ENCODE peak calls at places on chromosomes 7 and 10, in nine cellular contexts. One of them, this sample, is unnamed.

GRCh38 chr10:71817831-71818268 is 33.2 kb downstream of the PSAP start:
- DNase-seq in testis: peak; percentile 43
- DNase-seq in Peyer's patch: no peak
- DNase-seq in hepatocyte: no peak
- DNase-seq in PC-9: no peak
- DNase-seq in cardiac muscle cell: no peak
- DNase-seq in fibroblast of lung: no peak
- DNase-seq in CD8-positive, alpha-beta T cell: no peak
- DNase-seq in neuronal stem cell: no peak
- DNase-seq in this sample: no peak

GRCh38 chr7:99380032-99380822 is 5.7 kb downstream of the ARPC1B start:
- DNase-seq in testis: peak; percentile 48
- DNase-seq in Peyer's patch: no peak
- DNase-seq in hepatocyte: no peak
- DNase-seq in PC-9: no peak
- DNase-seq in cardiac muscle cell: no peak
- DNase-seq in fibroblast of lung: peak; percentile 25
- DNase-seq in CD8-positive, alpha-beta T cell: peak; percentile 38
- DNase-seq in neuronal stem cell: no peak
- DNase-seq in this sample: peak; percentile 57

GRCh38 chr10:15745748-15746147 is 26.0 kb upstream of the ITGA8 start:
- DNase-seq in testis: no peak
- DNase-seq in Peyer's patch: no peak
- DNase-seq in hepatocyte: peak; percentile 19
- DNase-seq in PC-9: no peak
- DNase-seq in cardiac muscle cell: no peak
- DNase-seq in fibroblast of lung: peak; percentile 93
- DNase-seq in CD8-positive, alpha-beta T cell: no peak
- DNase-seq in neuronal stem cell: no peak
- DNase-seq in this sample: no peak

GRCh38 chr7:150390206-150390605 is 11.1 kb downstream of the ZNF775 start:
- DNase-seq in testis: no peak
- DNase-seq in Peyer's patch: peak; percentile 23
- DNase-seq in hepatocyte: no peak
- DNase-seq in PC-9: no peak
- DNase-seq in cardiac muscle cell: no peak
- DNase-seq in fibroblast of lung: peak; percentile 29
- DNase-seq in CD8-positive, alpha-beta T cell: no peak
- DNase-seq in neuronal stem cell: no peak
- DNase-seq in this sample: no peak

GRCh38 chr7:92057375-92057774 is 76.9 kb downstream of the CYP51A1 start:
- DNase-seq in testis: peak; percentile 47
- DNase-seq in Peyer's patch: no peak
- DNase-seq in hepatocyte: peak; percentile 75
- DNase-seq in PC-9: peak; percentile 92
- DNase-seq in cardiac muscle cell: peak; percentile 37
- DNase-seq in fibroblast of lung: no peak
- DNase-seq in CD8-positive, alpha-beta T cell: no peak
- DNase-seq in neuronal stem cell: no peak
- DNase-seq in this sample: no peak

GRCh38 chr7:30136339-30136738 is 1.6 kb downstream of the MTURN start:
- DNase-seq in testis: no peak
- DNase-seq in Peyer's patch: no peak
- DNase-seq in hepatocyte: no peak
- DNase-seq in PC-9: no peak
- DNase-seq in cardiac muscle cell: no peak
- DNase-seq in fibroblast of lung: no peak
- DNase-seq in CD8-positive, alpha-beta T cell: no peak
- DNase-seq in neuronal stem cell: no peak
- DNase-seq in this sample: no peak

GRCh38 chr10:63052083-63052482 is 81.0 kb upstream of the NRBF2 start:
- DNase-seq in testis: no peak
- DNase-seq in Peyer's patch: no peak
- DNase-seq in hepatocyte: no peak
- DNase-seq in PC-9: no peak
- DNase-seq in cardiac muscle cell: no peak
- DNase-seq in fibroblast of lung: no peak
- DNase-seq in CD8-positive, alpha-beta T cell: no peak
- DNase-seq in neuronal stem cell: no peak
- DNase-seq in this sample: peak; percentile 18

GRCh38 chr7:50544992-50545391 is 20.2 kb downstream of the DDC start:
- DNase-seq in testis: no peak
- DNase-seq in Peyer's patch: no peak
- DNase-seq in hepatocyte: no peak
- DNase-seq in PC-9: no peak
- DNase-seq in cardiac muscle cell: no peak
- DNase-seq in fibroblast of lung: no peak
- DNase-seq in CD8-positive, alpha-beta T cell: no peak
- DNase-seq in neuronal stem cell: no peak
- DNase-seq in this sample: no peak

GRCh38 chr7:48031111-48031510 is 2.2 kb upstream of the SUN3 start:
- DNase-seq in testis: no peak
- DNase-seq in Peyer's patch: no peak
- DNase-seq in hepatocyte: no peak
- DNase-seq in PC-9: no peak
- DNase-seq in cardiac muscle cell: no peak
- DNase-seq in fibroblast of lung: no peak
- DNase-seq in CD8-positive, alpha-beta T cell: no peak
- DNase-seq in neuronal stem cell: no peak
- DNase-seq in this sample: no peak

GRCh38 chr7:48038815-48039496 is 3.6 kb downstream of the C7orf57 start:
- DNase-seq in testis: no peak
- DNase-seq in Peyer's patch: no peak
- DNase-seq in hepatocyte: no peak
- DNase-seq in PC-9: no peak
- DNase-seq in cardiac muscle cell: no peak
- DNase-seq in fibroblast of lung: no peak
- DNase-seq in CD8-positive, alpha-beta T cell: no peak
- DNase-seq in neuronal stem cell: no peak
- DNase-seq in this sample: no peak

GRCh38 chr7:48035967-48036478 is 680 bp downstream of the C7orf57 start:
- DNase-seq in testis: peak; percentile 37
- DNase-seq in Peyer's patch: peak; percentile 57
- DNase-seq in hepatocyte: peak; percentile 33
- DNase-seq in PC-9: no peak
- DNase-seq in cardiac muscle cell: peak; percentile 31
- DNase-seq in fibroblast of lung: peak; percentile 35
- DNase-seq in CD8-positive, alpha-beta T cell: no peak
- DNase-seq in neuronal stem cell: peak; percentile 21
- DNase-seq in this sample: no peak

GRCh38 chr7:48033922-48034321 is 1.4 kb upstream of the C7orf57 start:
- DNase-seq in testis: no peak
- DNase-seq in Peyer's patch: no peak
- DNase-seq in hepatocyte: no peak
- DNase-seq in PC-9: no peak
- DNase-seq in cardiac muscle cell: no peak
- DNase-seq in fibroblast of lung: no peak
- DNase-seq in CD8-positive, alpha-beta T cell: no peak
- DNase-seq in neuronal stem cell: no peak
- DNase-seq in this sample: no peak

GRCh38 chr7:48035301-48035966 is at the start of gene C7orf57:
- DNase-seq in testis: peak; percentile 92
- DNase-seq in Peyer's patch: peak; percentile 93
- DNase-seq in hepatocyte: peak; percentile 94
- DNase-seq in PC-9: peak; percentile 71
- DNase-seq in cardiac muscle cell: peak; percentile 94
- DNase-seq in fibroblast of lung: peak; percentile 78
- DNase-seq in CD8-positive, alpha-beta T cell: peak; percentile 83
- DNase-seq in neuronal stem cell: peak; percentile 86
- DNase-seq in this sample: peak; percentile 81
- H3K4me3 ChIP-seq in testis: peak within 1 kb of the TSS; percentile 63
- H3K4me3 ChIP-seq in Peyer's patch: peak within 1 kb of the TSS; percentile 62
- H3K4me3 ChIP-seq in hepatocyte: peak within 1 kb of the TSS; percentile 22
- H3K4me3 ChIP-seq in PC-9: peak within 1 kb of the TSS; percentile 59
- H3K4me3 ChIP-seq in cardiac muscle cell: peak within 1 kb of the TSS; percentile 53
- H3K4me3 ChIP-seq in fibroblast of lung: peak within 1 kb of the TSS; percentile 48
- H3K4me3 ChIP-seq in CD8-positive, alpha-beta T cell: peak within 1 kb of the TSS; percentile 73
- H3K4me3 ChIP-seq in neuronal stem cell: peak within 1 kb of the TSS; percentile 54
- H3K4me3 ChIP-seq in this sample: peak within 1 kb of the TSS; percentile 33

GRCh38 chr7:55381187-55381586 is 16.1 kb downstream of the LANCL2 start:
- DNase-seq in testis: no peak
- DNase-seq in Peyer's patch: no peak
- DNase-seq in hepatocyte: no peak
- DNase-seq in PC-9: no peak
- DNase-seq in cardiac muscle cell: no peak
- DNase-seq in fibroblast of lung: no peak
- DNase-seq in CD8-positive, alpha-beta T cell: no peak
- DNase-seq in neuronal stem cell: no peak
- DNase-seq in this sample: no peak

GRCh38 chr7:55381696-55382095 is 16.6 kb downstream of the LANCL2 start:
- DNase-seq in testis: no peak
- DNase-seq in Peyer's patch: no peak
- DNase-seq in hepatocyte: no peak
- DNase-seq in PC-9: no peak
- DNase-seq in cardiac muscle cell: no peak
- DNase-seq in fibroblast of lung: no peak
- DNase-seq in CD8-positive, alpha-beta T cell: no peak
- DNase-seq in neuronal stem cell: no peak
- DNase-seq in this sample: no peak

GRCh38 chr7:55387062-55387965 is 22.2 kb downstream of the LANCL2 start:
- DNase-seq in testis: no peak
- DNase-seq in Peyer's patch: no peak
- DNase-seq in hepatocyte: no peak
- DNase-seq in PC-9: no peak
- DNase-seq in cardiac muscle cell: peak; percentile 22
- DNase-seq in fibroblast of lung: peak; percentile 29
- DNase-seq in CD8-positive, alpha-beta T cell: no peak
- DNase-seq in neuronal stem cell: peak; percentile 48
- DNase-seq in this sample: peak; percentile 24

GRCh38 chr7:55382251-55382650 is 17.1 kb downstream of the LANCL2 start:
- DNase-seq in testis: peak; percentile 73
- DNase-seq in Peyer's patch: no peak
- DNase-seq in hepatocyte: no peak
- DNase-seq in PC-9: no peak
- DNase-seq in cardiac muscle cell: no peak
- DNase-seq in fibroblast of lung: no peak
- DNase-seq in CD8-positive, alpha-beta T cell: no peak
- DNase-seq in neuronal stem cell: no peak
- DNase-seq in this sample: no peak

DNA sequence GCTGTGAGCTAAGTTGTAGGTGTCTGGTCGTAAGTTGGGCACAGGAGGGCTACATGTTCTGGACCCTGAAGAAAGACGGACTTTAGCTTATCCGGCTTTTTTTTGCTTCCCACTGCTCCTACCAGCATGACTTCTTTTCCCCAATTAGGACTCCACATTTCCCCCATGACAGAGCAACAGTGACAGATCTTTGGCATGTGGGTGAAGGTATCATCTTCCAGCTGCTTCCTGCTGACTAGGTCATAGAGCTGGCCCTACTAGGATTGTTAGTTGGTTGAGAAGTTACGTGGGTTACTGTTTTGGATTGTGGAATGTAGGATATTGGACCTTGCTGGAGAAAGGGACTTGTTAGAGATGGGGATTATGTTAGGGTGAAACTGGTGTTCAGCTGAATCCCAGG is 21.4 kb downstream of the LANCL2 start:
- DNase-seq in testis: no peak
- DNase-seq in Peyer's patch: no peak
- DNase-seq in hepatocyte: no peak
- DNase-seq in PC-9: no peak
- DNase-seq in cardiac muscle cell: no peak
- DNase-seq in fibroblast of lung: no peak
- DNase-seq in CD8-positive, alpha-beta T cell: no peak
- DNase-seq in neuronal stem cell: no peak
- DNase-seq in this sample: no peak
- H3K9me3 ChIP-seq in testis: no peaks in the 10 kb centered on the region
- H3K9me3 ChIP-seq in Peyer's patch: no peaks in the 10 kb centered on the region
- H3K9me3 ChIP-seq in hepatocyte: peaks cover 16% of the 10 kb centered on the region
- H3K9me3 ChIP-seq in PC-9: peaks cover 41% of the 10 kb centered on the region
- H3K9me3 ChIP-seq in cardiac muscle cell: no peaks in the 10 kb centered on the region
- H3K9me3 ChIP-seq in fibroblast of lung: no peaks in the 10 kb centered on the region
- H3K9me3 ChIP-seq in CD8-positive, alpha-beta T cell: no peaks in the 10 kb centered on the region
- H3K9me3 ChIP-seq in neuronal stem cell: peaks cover 11% of the 10 kb centered on the region
- H3K9me3 ChIP-seq in this sample: peaks cover 43% of the 10 kb centered on the region

GRCh38 chr7:117021960-117022359 is 68.7 kb downstream of the ST7 start:
- DNase-seq in testis: no peak
- DNase-seq in Peyer's patch: no peak
- DNase-seq in hepatocyte: no peak
- DNase-seq in PC-9: no peak
- DNase-seq in cardiac muscle cell: no peak
- DNase-seq in fibroblast of lung: no peak
- DNase-seq in CD8-positive, alpha-beta T cell: no peak
- DNase-seq in neuronal stem cell: no peak
- DNase-seq in this sample: no peak

GRCh38 chr7:117019786-117020604 is 66.7 kb downstream of the ST7 start:
- DNase-seq in testis: peak; percentile 89
- DNase-seq in Peyer's patch: no peak
- DNase-seq in hepatocyte: peak; percentile 88
- DNase-seq in PC-9: no peak
- DNase-seq in cardiac muscle cell: peak; percentile 85
- DNase-seq in fibroblast of lung: peak; percentile 91
- DNase-seq in CD8-positive, alpha-beta T cell: no peak
- DNase-seq in neuronal stem cell: peak; percentile 85
- DNase-seq in this sample: peak; percentile 56

GRCh38 chr7:117020605-117021002 is 67.3 kb downstream of the ST7 start:
- DNase-seq in testis: no peak
- DNase-seq in Peyer's patch: no peak
- DNase-seq in hepatocyte: no peak
- DNase-seq in PC-9: no peak
- DNase-seq in cardiac muscle cell: peak; percentile 14
- DNase-seq in fibroblast of lung: no peak
- DNase-seq in CD8-positive, alpha-beta T cell: no peak
- DNase-seq in neuronal stem cell: peak; percentile 43
- DNase-seq in this sample: no peak

GRCh38 chr7:117023325-117023854 is 70.1 kb downstream of the ST7 start:
- DNase-seq in testis: no peak
- DNase-seq in Peyer's patch: no peak
- DNase-seq in hepatocyte: no peak
- DNase-seq in PC-9: no peak
- DNase-seq in cardiac muscle cell: no peak
- DNase-seq in fibroblast of lung: no peak
- DNase-seq in CD8-positive, alpha-beta T cell: no peak
- DNase-seq in neuronal stem cell: no peak
- DNase-seq in this sample: no peak

GRCh38 chr7:117021366-117021765 is 68.1 kb downstream of the ST7 start:
- DNase-seq in testis: no peak
- DNase-seq in Peyer's patch: no peak
- DNase-seq in hepatocyte: no peak
- DNase-seq in PC-9: no peak
- DNase-seq in cardiac muscle cell: no peak
- DNase-seq in fibroblast of lung: no peak
- DNase-seq in CD8-positive, alpha-beta T cell: no peak
- DNase-seq in neuronal stem cell: no peak
- DNase-seq in this sample: no peak
- H3K4me3 ChIP-seq in testis: no peak overlapping the region
- H3K4me3 ChIP-seq in Peyer's patch: no peak overlapping the region
- H3K4me3 ChIP-seq in hepatocyte: peak overlapping the region; percentile 11
- H3K4me3 ChIP-seq in PC-9: no peak overlapping the region
- H3K4me3 ChIP-seq in cardiac muscle cell: peak overlapping the region; percentile 35
- H3K4me3 ChIP-seq in fibroblast of lung: no peak overlapping the region
- H3K4me3 ChIP-seq in CD8-positive, alpha-beta T cell: no peak overlapping the region
- H3K4me3 ChIP-seq in neuronal stem cell: peak overlapping the region; percentile 46
- H3K4me3 ChIP-seq in this sample: no peak overlapping the region

GRCh38 chr7:57385668-57386067 is 64.3 kb upstream of the ZNF716 start:
- DNase-seq in testis: no peak
- DNase-seq in Peyer's patch: no peak
- DNase-seq in hepatocyte: no peak
- DNase-seq in PC-9: no peak
- DNase-seq in cardiac muscle cell: no peak
- DNase-seq in fibroblast of lung: no peak
- DNase-seq in CD8-positive, alpha-beta T cell: no peak
- DNase-seq in neuronal stem cell: no peak
- DNase-seq in this sample: no peak

GRCh38 chr7:57384380-57384779 is 65.6 kb upstream of the ZNF716 start:
- DNase-seq in testis: no peak
- DNase-seq in Peyer's patch: no peak
- DNase-seq in hepatocyte: no peak
- DNase-seq in PC-9: no peak
- DNase-seq in cardiac muscle cell: no peak
- DNase-seq in fibroblast of lung: no peak
- DNase-seq in CD8-positive, alpha-beta T cell: no peak
- DNase-seq in neuronal stem cell: no peak
- DNase-seq in this sample: no peak

GRCh38 chr7:57388761-57389160 is 61.2 kb upstream of the ZNF716 start:
- DNase-seq in testis: no peak
- DNase-seq in Peyer's patch: no peak
- DNase-seq in hepatocyte: no peak
- DNase-seq in PC-9: no peak
- DNase-seq in cardiac muscle cell: no peak
- DNase-seq in fibroblast of lung: no peak
- DNase-seq in CD8-positive, alpha-beta T cell: no peak
- DNase-seq in neuronal stem cell: no peak
- DNase-seq in this sample: no peak
- H3K9me3 ChIP-seq in testis: no peaks in the 10 kb centered on the region
- H3K9me3 ChIP-seq in Peyer's patch: no peaks in the 10 kb centered on the region
- H3K9me3 ChIP-seq in hepatocyte: no peaks in the 10 kb centered on the region
- H3K9me3 ChIP-seq in PC-9: no peaks in the 10 kb centered on the region
- H3K9me3 ChIP-seq in cardiac muscle cell: no peaks in the 10 kb centered on the region
- H3K9me3 ChIP-seq in fibroblast of lung: no peaks in the 10 kb centered on the region
- H3K9me3 ChIP-seq in CD8-positive, alpha-beta T cell: no peaks in the 10 kb centered on the region
- H3K9me3 ChIP-seq in neuronal stem cell: peaks cover 52% of the 10 kb centered on the region
- H3K9me3 ChIP-seq in this sample: peaks cover 30% of the 10 kb centered on the region